ENCODE peak calls at places on chromosome 22, in seven cellular contexts. One of them, this sample, is unnamed.

GRCh38 chr22:33803371-33803770 is 116.9 kb downstream of the LARGE1 start:
- DNase-seq in fibroblast of villous mesenchyme: peak; percentile 93
- DNase-seq in Calu3: no peak
- DNase-seq in foreskin fibroblast: no peak
- DNase-seq in fibroblast of the aortic adventitia: peak; percentile 94
- DNase-seq in body of pancreas: peak; percentile 5
- DNase-seq in nephron progenitor cell: no peak
- DNase-seq in this sample: no peak

GRCh38 chr22:37379085-37379484 is 48.2 kb downstream of the ELFN2 start:
- DNase-seq in fibroblast of villous mesenchyme: no peak
- DNase-seq in Calu3: no peak
- DNase-seq in foreskin fibroblast: no peak
- DNase-seq in fibroblast of the aortic adventitia: no peak
- DNase-seq in body of pancreas: no peak
- DNase-seq in nephron progenitor cell: peak; percentile 32
- DNase-seq in this sample: no peak

GRCh38 chr22:47836957-47837356 is 1074.5 kb downstream of the TBC1D22A start:
- DNase-seq in fibroblast of villous mesenchyme: peak; percentile 78
- DNase-seq in Calu3: no peak
- DNase-seq in foreskin fibroblast: peak; percentile 5
- DNase-seq in fibroblast of the aortic adventitia: peak; percentile 0
- DNase-seq in body of pancreas: no peak
- DNase-seq in nephron progenitor cell: no peak
- DNase-seq in this sample: no peak

GRCh38 chr22:37032134-37032534 is 12.6 kb downstream of the MPST start:
- DNase-seq in fibroblast of villous mesenchyme: no peak
- DNase-seq in Calu3: no peak
- DNase-seq in foreskin fibroblast: no peak
- DNase-seq in fibroblast of the aortic adventitia: no peak
- DNase-seq in body of pancreas: no peak
- DNase-seq in nephron progenitor cell: no peak
- DNase-seq in this sample: no peak

GRCh38 chr22:31230871-31231621 is 18.9 kb downstream of the LIMK2 start:
- DNase-seq in fibroblast of villous mesenchyme: peak; percentile 86
- DNase-seq in Calu3: peak; percentile 41
- DNase-seq in foreskin fibroblast: peak; percentile 47
- DNase-seq in fibroblast of the aortic adventitia: peak; percentile 79
- DNase-seq in body of pancreas: peak; percentile 82
- DNase-seq in nephron progenitor cell: peak; percentile 30
- DNase-seq in this sample: no peak

GRCh38 chr22:40426671-40427070 is 56.3 kb downstream of the SGSM3 start:
- DNase-seq in fibroblast of villous mesenchyme: no peak
- DNase-seq in Calu3: no peak
- DNase-seq in foreskin fibroblast: no peak
- DNase-seq in fibroblast of the aortic adventitia: peak; percentile 41
- DNase-seq in body of pancreas: peak; percentile 55
- DNase-seq in nephron progenitor cell: no peak
- DNase-seq in this sample: no peak

GRCh38 chr22:38081941-38082828 is 1.8 kb downstream of the SLC16A8 start:
- DNase-seq in fibroblast of villous mesenchyme: no peak
- DNase-seq in Calu3: no peak
- DNase-seq in foreskin fibroblast: no peak
- DNase-seq in fibroblast of the aortic adventitia: no peak
- DNase-seq in body of pancreas: no peak
- DNase-seq in nephron progenitor cell: no peak
- DNase-seq in this sample: no peak

GRCh38 chr22:39090426-39091064 is 6.5 kb upstream of the APOBEC3H start:
- DNase-seq in fibroblast of villous mesenchyme: no peak
- DNase-seq in Calu3: no peak
- DNase-seq in foreskin fibroblast: no peak
- DNase-seq in fibroblast of the aortic adventitia: no peak
- DNase-seq in body of pancreas: peak; percentile 38
- DNase-seq in nephron progenitor cell: no peak
- DNase-seq in this sample: no peak

GRCh38 chr22:31036671-31037550 is 44.2 kb upstream of the SMTN start:
- DNase-seq in fibroblast of villous mesenchyme: peak; percentile 86
- DNase-seq in Calu3: peak; percentile 30
- DNase-seq in foreskin fibroblast: peak; percentile 47
- DNase-seq in fibroblast of the aortic adventitia: peak; percentile 77
- DNase-seq in body of pancreas: no peak
- DNase-seq in nephron progenitor cell: no peak
- DNase-seq in this sample: no peak

GRCh38 chr22:30763815-30764686 is 69.4 kb downstream of the OSBP2 start:
- DNase-seq in fibroblast of villous mesenchyme: peak; percentile 79
- DNase-seq in Calu3: peak; percentile 74
- DNase-seq in foreskin fibroblast: peak; percentile 58
- DNase-seq in fibroblast of the aortic adventitia: peak; percentile 88
- DNase-seq in body of pancreas: peak; percentile 74
- DNase-seq in nephron progenitor cell: peak; percentile 60
- DNase-seq in this sample: peak; percentile 46

GRCh38 chr22:46829140-46829891 is 66.9 kb downstream of the TBC1D22A start:
- DNase-seq in fibroblast of villous mesenchyme: peak; percentile 90
- DNase-seq in Calu3: peak; percentile 37
- DNase-seq in foreskin fibroblast: peak; percentile 81
- DNase-seq in fibroblast of the aortic adventitia: peak; percentile 97
- DNase-seq in body of pancreas: no peak
- DNase-seq in nephron progenitor cell: no peak
- DNase-seq in this sample: no peak

GRCh38 chr22:41285441-41285819 is 557 bp downstream of the RANGAP1 start:
- DNase-seq in fibroblast of villous mesenchyme: peak; percentile 91
- DNase-seq in Calu3: peak; percentile 73
- DNase-seq in foreskin fibroblast: peak; percentile 95
- DNase-seq in fibroblast of the aortic adventitia: peak; percentile 81
- DNase-seq in body of pancreas: peak; percentile 74
- DNase-seq in nephron progenitor cell: peak; percentile 50
- DNase-seq in this sample: peak; percentile 31

GRCh38 chr22:47333625-47334024 is 571.2 kb downstream of the TBC1D22A start:
- DNase-seq in fibroblast of villous mesenchyme: peak; percentile 42
- DNase-seq in Calu3: peak; percentile 84
- DNase-seq in foreskin fibroblast: peak; percentile 87
- DNase-seq in fibroblast of the aortic adventitia: peak; percentile 72
- DNase-seq in body of pancreas: peak; percentile 8
- DNase-seq in nephron progenitor cell: no peak
- DNase-seq in this sample: no peak

GRCh38 chr22:40009231-40009769 is 14.5 kb downstream of the FAM83F start:
- DNase-seq in fibroblast of villous mesenchyme: no peak
- DNase-seq in Calu3: no peak
- DNase-seq in foreskin fibroblast: no peak
- DNase-seq in fibroblast of the aortic adventitia: no peak
- DNase-seq in body of pancreas: no peak
- DNase-seq in nephron progenitor cell: peak; percentile 42
- DNase-seq in this sample: no peak

GRCh38 chr22:24335529-24335928 is 64.9 kb downstream of the SPECC1L start:
- DNase-seq in fibroblast of villous mesenchyme: peak; percentile 40
- DNase-seq in Calu3: no peak
- DNase-seq in foreskin fibroblast: no peak
- DNase-seq in fibroblast of the aortic adventitia: no peak
- DNase-seq in body of pancreas: no peak
- DNase-seq in nephron progenitor cell: no peak
- DNase-seq in this sample: no peak

GRCh38 chr22:37057796-37058510 is 6.4 kb downstream of the KCTD17 start:
- DNase-seq in fibroblast of villous mesenchyme: no peak
- DNase-seq in Calu3: no peak
- DNase-seq in foreskin fibroblast: no peak
- DNase-seq in fibroblast of the aortic adventitia: no peak
- DNase-seq in body of pancreas: no peak
- DNase-seq in nephron progenitor cell: no peak
- DNase-seq in this sample: no peak

GRCh38 chr22:32820131-32820882 is 18.8 kb downstream of the TIMP3 start:
- DNase-seq in fibroblast of villous mesenchyme: no peak
- DNase-seq in Calu3: no peak
- DNase-seq in foreskin fibroblast: no peak
- DNase-seq in fibroblast of the aortic adventitia: no peak
- DNase-seq in body of pancreas: no peak
- DNase-seq in nephron progenitor cell: no peak
- DNase-seq in this sample: no peak

GRCh38 chr22:38872172-38872830 is at the start of gene CBX6:
- DNase-seq in fibroblast of villous mesenchyme: peak; percentile 93
- DNase-seq in Calu3: peak; percentile 98
- DNase-seq in foreskin fibroblast: peak; percentile 95
- DNase-seq in fibroblast of the aortic adventitia: peak; percentile 89
- DNase-seq in body of pancreas: peak; percentile 96
- DNase-seq in nephron progenitor cell: peak; percentile 98
- DNase-seq in this sample: peak; percentile 97

GRCh38 chr22:25406510-25407210 is 157.8 kb upstream of the GRK3 start:
- DNase-seq in fibroblast of villous mesenchyme: no peak
- DNase-seq in Calu3: no peak
- DNase-seq in foreskin fibroblast: no peak
- DNase-seq in fibroblast of the aortic adventitia: no peak
- DNase-seq in body of pancreas: peak; percentile 46
- DNase-seq in nephron progenitor cell: no peak
- DNase-seq in this sample: no peak

GRCh38 chr22:34038801-34039200 is 118.5 kb upstream of the LARGE1 start:
- DNase-seq in fibroblast of villous mesenchyme: no peak
- DNase-seq in Calu3: no peak
- DNase-seq in foreskin fibroblast: no peak
- DNase-seq in fibroblast of the aortic adventitia: no peak
- DNase-seq in body of pancreas: no peak
- DNase-seq in nephron progenitor cell: no peak
- DNase-seq in this sample: no peak

GRCh38 chr22:28379075-28379806 is 300.4 kb downstream of the TTC28 start:
- DNase-seq in fibroblast of villous mesenchyme: no peak
- DNase-seq in Calu3: no peak
- DNase-seq in foreskin fibroblast: no peak
- DNase-seq in fibroblast of the aortic adventitia: peak; percentile 24
- DNase-seq in body of pancreas: no peak
- DNase-seq in nephron progenitor cell: no peak
- DNase-seq in this sample: no peak
- TF ChIP-seq CTCF in fibroblast of villous mesenchyme: no peak
- TF ChIP-seq CTCF in Calu3: no peak
- TF ChIP-seq CTCF in foreskin fibroblast: no peak
- TF ChIP-seq CTCF in fibroblast of the aortic adventitia: no peak
- TF ChIP-seq CTCF in body of pancreas: no peak
- TF ChIP-seq CTCF in nephron progenitor cell: no peak
- TF ChIP-seq CTCF in this sample: no peak

DNA sequence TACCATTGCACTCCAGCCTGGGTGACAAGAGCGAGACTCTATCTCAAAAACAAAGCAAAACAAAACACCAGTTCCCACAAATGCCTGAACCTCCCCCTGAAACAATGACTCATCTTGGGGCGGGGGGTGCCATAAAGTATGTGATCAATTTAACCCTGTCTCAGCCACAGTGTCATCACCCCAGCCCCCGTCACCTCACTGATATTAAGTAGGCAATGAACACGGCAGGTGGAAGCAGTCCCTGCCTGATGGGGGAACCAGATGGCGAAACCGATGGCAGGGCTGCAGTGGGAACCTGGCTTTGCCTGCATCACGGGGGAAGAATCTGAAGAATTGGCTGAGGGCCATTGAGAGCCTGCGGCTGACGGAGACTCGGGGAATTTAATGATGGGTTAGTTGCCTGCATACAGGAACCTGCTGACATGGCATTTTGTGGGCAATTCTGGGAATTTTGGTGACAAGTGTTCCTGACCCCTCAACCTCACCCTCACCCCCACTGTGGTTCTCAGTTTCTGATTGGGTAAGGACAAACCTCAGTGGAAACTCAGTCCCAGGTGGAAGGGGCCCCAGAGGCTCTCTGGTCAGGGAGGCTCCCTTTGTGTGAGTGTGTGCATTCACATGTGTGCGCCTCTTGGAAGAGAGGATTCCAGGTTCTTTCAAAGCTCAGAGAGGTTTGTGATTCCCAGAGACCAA is 39.1 kb upstream of the SHISAL1 start:
- DNase-seq in fibroblast of villous mesenchyme: peak; percentile 93
- DNase-seq in Calu3: peak; percentile 67
- DNase-seq in foreskin fibroblast: peak; percentile 82
- DNase-seq in fibroblast of the aortic adventitia: peak; percentile 94
- DNase-seq in body of pancreas: peak; percentile 23
- DNase-seq in nephron progenitor cell: no peak
- DNase-seq in this sample: peak; percentile 81
- TF ChIP-seq CTCF in fibroblast of villous mesenchyme: no peak
- TF ChIP-seq CTCF in Calu3: no peak
- TF ChIP-seq CTCF in foreskin fibroblast: no peak
- TF ChIP-seq CTCF in fibroblast of the aortic adventitia: no peak
- TF ChIP-seq CTCF in body of pancreas: no peak
- TF ChIP-seq CTCF in nephron progenitor cell: no peak
- TF ChIP-seq CTCF in this sample: no peak

DNA sequence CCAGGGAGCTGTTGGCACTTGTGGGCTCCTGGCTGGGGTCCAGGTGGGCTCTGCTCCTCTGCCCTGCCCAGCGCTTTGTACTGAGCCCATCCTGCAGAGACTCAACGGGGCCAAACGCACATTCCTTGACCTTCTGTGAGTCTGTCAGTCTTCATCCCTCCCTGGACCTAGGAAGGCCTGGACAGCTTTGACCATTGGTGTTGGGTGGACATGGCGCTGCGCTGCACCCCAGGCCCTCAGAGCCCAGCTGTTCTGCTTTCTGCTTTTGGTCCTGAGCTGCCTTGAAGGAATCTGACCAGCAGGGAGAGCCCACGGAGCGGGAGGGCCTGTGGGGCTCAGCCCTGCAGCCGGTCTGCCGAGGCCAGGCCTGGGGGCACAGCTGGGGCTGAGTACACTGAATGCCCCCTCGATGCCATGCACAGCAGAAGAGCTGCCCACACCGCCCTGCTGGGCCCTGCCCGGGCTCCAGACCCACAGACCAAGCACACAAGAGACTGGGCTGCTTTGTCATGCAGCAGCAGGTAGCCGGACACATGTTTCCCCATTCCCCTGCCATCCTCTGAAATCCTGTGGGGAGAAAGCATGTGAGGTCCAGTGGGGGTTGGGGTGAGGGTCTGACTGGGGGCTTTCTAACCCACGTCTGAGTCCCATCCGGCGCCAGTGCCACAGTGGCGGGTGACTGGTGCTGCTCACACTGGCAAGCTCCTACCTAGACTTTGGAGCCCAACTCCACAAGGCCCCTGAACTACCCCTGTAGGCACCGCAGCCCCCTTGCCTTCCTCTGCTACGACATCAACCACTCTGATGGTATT is 24.1 kb upstream of the CCDC188 start:
- DNase-seq in fibroblast of villous mesenchyme: peak; percentile 13
- DNase-seq in Calu3: peak; percentile 55
- DNase-seq in foreskin fibroblast: no peak
- DNase-seq in fibroblast of the aortic adventitia: peak; percentile 6
- DNase-seq in body of pancreas: no peak
- DNase-seq in nephron progenitor cell: no peak
- DNase-seq in this sample: no peak
- TF ChIP-seq CTCF in fibroblast of villous mesenchyme: peak; percentile 36
- TF ChIP-seq CTCF in Calu3: peak; percentile 47
- TF ChIP-seq CTCF in foreskin fibroblast: peak; percentile 33
- TF ChIP-seq CTCF in fibroblast of the aortic adventitia: peak; percentile 31
- TF ChIP-seq CTCF in body of pancreas: peak; percentile 55
- TF ChIP-seq CTCF in nephron progenitor cell: peak; percentile 8
- TF ChIP-seq CTCF in this sample: no peak

GRCh38 chr22:49299821-49300231 is 527.8 kb downstream of the BRD1 start:
- DNase-seq in fibroblast of villous mesenchyme: no peak
- DNase-seq in Calu3: no peak
- DNase-seq in foreskin fibroblast: no peak
- DNase-seq in fibroblast of the aortic adventitia: no peak
- DNase-seq in body of pancreas: no peak
- DNase-seq in nephron progenitor cell: no peak
- DNase-seq in this sample: peak; percentile 13
- TF ChIP-seq CTCF in fibroblast of villous mesenchyme: no peak
- TF ChIP-seq CTCF in Calu3: no peak
- TF ChIP-seq CTCF in foreskin fibroblast: no peak
- TF ChIP-seq CTCF in fibroblast of the aortic adventitia: no peak
- TF ChIP-seq CTCF in body of pancreas: no peak
- TF ChIP-seq CTCF in nephron progenitor cell: no peak
- TF ChIP-seq CTCF in this sample: no peak

GRCh38 chr22:44729391-44730012 is 22.9 kb upstream of the ARHGAP8 start:
- DNase-seq in fibroblast of villous mesenchyme: peak; percentile 86
- DNase-seq in Calu3: no peak
- DNase-seq in foreskin fibroblast: peak; percentile 76
- DNase-seq in fibroblast of the aortic adventitia: peak; percentile 61
- DNase-seq in body of pancreas: peak; percentile 35
- DNase-seq in nephron progenitor cell: no peak
- DNase-seq in this sample: no peak
- TF ChIP-seq CTCF in fibroblast of villous mesenchyme: peak; percentile 62
- TF ChIP-seq CTCF in Calu3: no peak
- TF ChIP-seq CTCF in foreskin fibroblast: peak; percentile 45
- TF ChIP-seq CTCF in fibroblast of the aortic adventitia: peak; percentile 45
- TF ChIP-seq CTCF in body of pancreas: no peak
- TF ChIP-seq CTCF in nephron progenitor cell: no peak
- TF ChIP-seq CTCF in this sample: no peak